ENCODE peak calls at places on chromosomes 1 and 21, in seven cellular contexts. B, E, M, O, A, I and W are unnamed samples.

GRCh38 chr21:28485301-28486022 is 507.2 kb downstream of the LTN1 start:
- DNase-seq in A (no peak), I (no peak), B (no peak), O (no peak), E (no peak), M (no peak), W (no peak)

GRCh38 chr1:109304221-109304915 is 2.4 kb downstream of the MYBPHL start:
- DNase-seq in M (peak; percentile 20), B (no peak), A (no peak), I (no peak), E (no peak), O (no peak), W (peak; percentile 72)

GRCh38 chr1:180198186-180198585 is 31.9 kb upstream of the LHX4 start:
- DNase-seq in A (no peak), M (no peak), B (no peak), O (no peak), E (no peak), I (no peak), W (no peak)

GRCh38 chr1:218553197-218553596 is 208.1 kb downstream of the TGFB2 start:
- DNase-seq in I (no peak), M (peak; percentile 74), E (no peak), A (no peak), B (peak; percentile 17), O (no peak), W (no peak)

GRCh38 chr1:162878000-162878596 is 17.1 kb upstream of the CCDC190 start:
- DNase-seq in E (no peak), A (no peak), M (peak; percentile 81), O (peak; percentile 63), I (peak; percentile 77), B (peak; percentile 73), W (peak; percentile 28)

GRCh38 chr1:47387921-47388509 is 28.1 kb upstream of the FOXE3 start:
- DNase-seq in O (no peak), E (no peak), I (no peak), A (no peak), M (no peak), B (no peak), W (no peak)

GRCh38 chr1:19435851-19436465 is 49.4 kb downstream of the CAPZB start:
- DNase-seq in I (no peak), O (no peak), E (no peak), B (no peak), M (no peak), A (no peak), W (no peak)

GRCh38 chr1:215567491-215568286 is 585 bp downstream of the KCTD3 start:
- DNase-seq in B (peak; percentile 54), M (peak; percentile 62), I (peak; percentile 67), O (peak; percentile 15), A (peak; percentile 26), E (peak; percentile 62), W (peak; percentile 50)

GRCh38 chr1:228265167-228265566 is 57.3 kb downstream of the OBSCN start:
- DNase-seq in B (no peak), A (no peak), E (no peak), M (peak; percentile 12), I (no peak), O (no peak), W (no peak)

GRCh38 chr21:44779417-44780139 is 22.0 kb downstream of the UBE2G2 start:
- DNase-seq in M (no peak), I (no peak), B (no peak), A (no peak), O (no peak), E (no peak), W (no peak)

GRCh38 chr1:223652436-223652901 is 13.0 kb downstream of the CAPN8 start:
- DNase-seq in E (no peak), B (no peak), O (no peak), I (no peak), M (peak; percentile 62), A (no peak), W (peak; percentile 41)

GRCh38 chr1:165287781-165288180 is 68.7 kb downstream of the LMX1A start:
- DNase-seq in M (no peak), E (no peak), B (no peak), O (no peak), I (no peak), A (no peak), W (no peak)

GRCh38 chr1:27057389-27057788 is 44.7 kb upstream of the TENT5B start:
- DNase-seq in I (no peak), B (no peak), A (no peak), O (no peak), M (no peak), E (no peak), W (no peak)

GRCh38 chr1:174990382-174990999 is 9.3 kb upstream of the CACYBP start:
- DNase-seq in B (no peak), E (no peak), A (peak; percentile 27), M (peak; percentile 81), I (no peak), O (no peak), W (no peak)

GRCh38 chr1:185776521-185776920 is 42.3 kb downstream of the HMCN1 start:
- DNase-seq in I (no peak), M (peak; percentile 62), B (no peak), E (no peak), O (no peak), A (no peak), W (no peak)

GRCh38 chr1:205374205-205375078 is 17.7 kb upstream of the KLHDC8A start:
- DNase-seq in B (no peak), A (no peak), O (no peak), I (no peak), M (no peak), E (no peak), W (no peak)

GRCh38 chr1:77671836-77672235 is 10.6 kb downstream of the ZZZ3 start:
- DNase-seq in B (no peak), I (no peak), O (no peak), M (peak; percentile 79), E (no peak), A (no peak), W (no peak)

GRCh38 chr1:53503433-53503925 is 44.3 kb downstream of the DMRTB1 start:
- DNase-seq in I (no peak), B (no peak), O (no peak), A (no peak), M (no peak), E (no peak), W (no peak)

GRCh38 chr21:45846373-45847160 is 135.0 kb upstream of the COL6A1 start:
- DNase-seq in I (no peak), A (no peak), M (peak; percentile 15), E (no peak), B (no peak), O (no peak), W (no peak)